ENCODE peak calls at places on chromosomes 4 and X, in eight cellular contexts. C is substantia nigra; S is Ammon's horn; H is activated T-cell treated with anti-CD3 and anti-CD28 coated beads, Interleukin-2, amount 50 U/mL, for 72 hours; K is NCI-H2081; A is effector memory CD8-positive, alpha-beta T cell; T is MV-4-11; Q is stimulated activated CD4-positive, alpha-beta T cell treated with anti-CD3 and anti-CD28 coated beads, Interleukin-2, amount 100 ng/mL, for 48 hours. P is an unnamed sample.

GRCh38 chrX:12263211-12263610 is 124.9 kb downstream of the FRMPD4 start:
- DNase-seq in H (no peak), C (no peak), Q (no peak), T (no peak), A (no peak), K (no peak), S (no peak), P (no peak)

GRCh38 chr4:8342651-8343050 is 73.1 kb downstream of the HTRA3 start:
- DNase-seq in A (no peak), C (no peak), K (no peak), H (no peak), S (no peak), T (no peak), Q (no peak), P (no peak)

GRCh38 chr4:88690355-88690754 is 7.3 kb downstream of the NAP1L5 start:
- DNase-seq in K (no peak), C (no peak), H (no peak), S (no peak), A (no peak), T (peak; percentile 1), Q (no peak), P (no peak)

GRCh38 chrX:153395613-153396319 is 5.4 kb downstream of the PNMA6E start:
- DNase-seq in H (no peak), K (no peak), S (no peak), C (no peak), Q (no peak), A (no peak), T (no peak), P (no peak)

GRCh38 chr4:26884486-26884988 is 23.9 kb downstream of the STIM2 start:
- DNase-seq in H (peak; percentile 11), T (no peak), Q (no peak), C (no peak), K (no peak), S (no peak), A (peak; percentile 21), P (no peak)

GRCh38 chrX:40579880-40580536 is 762 bp upstream of the ATP6AP2 start:
- DNase-seq in T (no peak), S (no peak), Q (no peak), A (no peak), H (no peak), C (no peak), K (no peak), P (peak; percentile 2)

GRCh38 chr4:188221090-188221489 is 81.8 kb downstream of the TRIML1 start:
- DNase-seq in H (no peak), S (no peak), Q (no peak), A (no peak), K (no peak), T (no peak), C (no peak), P (no peak)

GRCh38 chr4:146051724-146052396 is 113.2 kb upstream of the ZNF827 start:
- DNase-seq in A (no peak), T (no peak), K (no peak), Q (no peak), H (no peak), C (no peak), S (no peak), P (no peak)

GRCh38 chrX:29432534-29432933 is 782.8 kb upstream of the MAGEB2 start:
- DNase-seq in C (no peak), S (no peak), T (no peak), H (no peak), A (no peak), Q (no peak), K (no peak), P (no peak)

GRCh38 chrX:100368167-100368566 is 41.9 kb downstream of the PCDH19 start:
- DNase-seq in A (no peak), K (peak; percentile 13), H (peak; percentile 3), T (no peak), Q (no peak), C (no peak), S (no peak), P (no peak)

GRCh38 chrX:115459883-115460564 is 101.0 kb upstream of the PLS3 start:
- DNase-seq in A (no peak), K (no peak), Q (no peak), H (no peak), T (no peak), S (no peak), C (no peak), P (no peak)

GRCh38 chr4:3247399-3248177 is 1.4 kb upstream of the MSANTD1 start:
- DNase-seq in S (no peak), K (no peak), A (no peak), H (no peak), C (no peak), Q (no peak), T (no peak), P (no peak)

GRCh38 chrX:38304010-38304409 is 23.3 kb downstream of the RPGR start:
- DNase-seq in S (no peak), Q (no peak), A (no peak), T (no peak), H (no peak), K (no peak), C (no peak), P (no peak)

GRCh38 chr4:72568959-72569718 is at the start of gene ADAMTS3:
- DNase-seq in A (no peak), K (peak; percentile 27), Q (no peak), C (no peak), T (no peak), S (peak; percentile 40), H (peak; percentile 12), P (peak; percentile 6)

GRCh38 chr4:123390846-123391456 is 5.6 kb upstream of the SPRY1 start:
- DNase-seq in H (no peak), K (peak; percentile 14), A (no peak), Q (no peak), C (no peak), S (no peak), T (peak; percentile 27), P (no peak)

GRCh38 chr4:129014566-129015509 is 78.5 kb downstream of the SCLT1 start:
- DNase-seq in Q (no peak), H (no peak), A (no peak), K (no peak), T (no peak), S (no peak), C (no peak), P (no peak)

GRCh38 chr4:23234018-23234417 is 541.3 kb downstream of the GBA3 start:
- DNase-seq in S (no peak), A (no peak), H (no peak), K (no peak), C (no peak), T (no peak), Q (no peak), P (no peak)

GRCh38 chr4:4677825-4678522 is 136.1 kb upstream of the STX18 start:
- DNase-seq in C (no peak), S (peak; percentile 68), T (peak; percentile 1), K (no peak), Q (no peak), H (no peak), A (no peak), P (no peak)

GRCh38 chrX:131746491-131746968 is 202.7 kb downstream of the OR13H1 start:
- DNase-seq in A (no peak), T (no peak), K (peak; percentile 63), C (no peak), S (no peak), Q (no peak), H (peak; percentile 80), P (no peak)

GRCh38 chrX:66017659-66018170 is 22.2 kb downstream of the VSIG4 start:
- DNase-seq in H (no peak), Q (no peak), A (no peak), S (no peak), T (no peak), C (no peak), K (no peak), P (no peak)

GRCh38 chr4:22551550-22551949 is 35.7 kb upstream of the ADGRA3 start:
- DNase-seq in Q (no peak), T (peak; percentile 55), K (no peak), C (no peak), S (no peak), H (no peak), A (no peak), P (no peak)

GRCh38 chrX:112941209-112941788 is 100.7 kb upstream of the AMOT start:
- DNase-seq in K (no peak), A (no peak), H (no peak), T (no peak), C (no peak), S (peak; percentile 4), Q (no peak), P (no peak)

P was measured in cerebellum.